ENCODE peak calls at places on chromosome 2, in five cellular contexts. O is NCI-H510A, H is AG20443, Y is lower lobe of right lung, S is choroid plexus epithelial cell. V is an unnamed sample.

GRCh38 chr2:128610496-128610895 is 291.8 kb upstream of the HS6ST1 start:
- DNase-seq in O (no peak), H (no peak), Y (no peak), S (no peak), V (peak)

GRCh38 chr2:12498703-12499102 is 218.0 kb upstream of the TRIB2 start:
- DNase-seq in O (no peak), H (peak), Y (no peak), S (peak), V (no peak)

GRCh38 chr2:37262510-37262909 is 31.1 kb downstream of the NDUFAF7 start:
- DNase-seq in O (no peak), H (no peak), Y (no peak), S (no peak), V (no peak)

GRCh38 chr2:7841751-7842150 is 840.1 kb upstream of the ID2 start:
- DNase-seq in O (no peak), H (no peak), Y (no peak), S (no peak), V (peak)

GRCh38 chr2:43221660-43222471 is 4.5 kb downstream of the ZFP36L2 start:
- DNase-seq in O (peak), H (peak), Y (peak), S (peak), V (peak)

GRCh38 chr2:28408764-28409599 is 16.3 kb downstream of the FOSL2 start:
- DNase-seq in O (no peak), H (no peak), Y (peak), S (peak), V (peak)

GRCh38 chr2:7269993-7270392 is 352.8 kb downstream of the RNF144A start:
- DNase-seq in O (peak), H (no peak), Y (no peak), S (no peak), V (no peak)

GRCh38 chr2:154700142-154700541 is 1.6 kb downstream of the KCNJ3 start:
- DNase-seq in O (no peak), H (no peak), Y (no peak), S (no peak), V (no peak)

GRCh38 chr2:180980185-180980942 is at the start of gene UBE2E3:
- DNase-seq in O (peak), H (peak), Y (peak), S (peak), V (peak)

GRCh38 chr2:30428034-30428662 is 18.9 kb upstream of the LCLAT1 start:
- DNase-seq in O (no peak), H (no peak), Y (no peak), S (no peak), V (no peak)

GRCh38 chr2:220334210-220334609 is 706.8 kb downstream of the SLC4A3 start:
- DNase-seq in O (no peak), H (no peak), Y (no peak), S (no peak), V (no peak)